ENCODE peak calls at places on chromosomes 6 and 20, in six cellular contexts. U is GM06990, C is transverse colon, O is H9, M is colonic mucosa, J is heart right ventricle. P is an unnamed sample.

GRCh38 chr20:59805786-59806577 is 127.5 kb downstream of the SYCP2 start:
- DNase-seq in U (no peak), C (no peak), M (peak; percentile 10), J (no peak), O (peak; percentile 22), P (no peak)

GRCh38 chr6:16162003-16162402 is 33.1 kb downstream of the MYLIP start:
- DNase-seq in J (no peak), U (no peak), M (no peak), O (no peak), C (no peak), P (no peak)

GRCh38 chr6:133991096-133991593 is 38.1 kb downstream of the TBPL1 start:
- DNase-seq in M (no peak), J (no peak), U (no peak), C (no peak), O (no peak), P (no peak)

GRCh38 chr20:1474817-1475603 is 8.4 kb upstream of the NSFL1C start:
- DNase-seq in C (no peak), J (no peak), U (no peak), O (no peak), M (no peak), P (no peak)

GRCh38 chr6:20789162-20789561 is 254.9 kb downstream of the CDKAL1 start:
- DNase-seq in O (no peak), U (no peak), J (no peak), M (no peak), C (no peak), P (no peak)

GRCh38 chr6:56764081-56764566 is 121.4 kb upstream of the DST start:
- DNase-seq in M (peak; percentile 29), O (peak; percentile 57), J (no peak), U (no peak), C (no peak), P (peak; percentile 34)

GRCh38 chr6:68189217-68189616 is 445.9 kb upstream of the ADGRB3 start:
- DNase-seq in U (no peak), M (no peak), O (no peak), C (no peak), J (no peak), P (no peak)

GRCh38 chr6:133170602-133171001 is 70.6 kb upstream of the EYA4 start:
- DNase-seq in J (no peak), M (no peak), U (no peak), O (no peak), C (no peak), P (no peak)

GRCh38 chr20:20440473-20440872 is 72.6 kb downstream of the INSM1 start:
- DNase-seq in O (no peak), M (peak; percentile 24), C (no peak), U (no peak), J (no peak), P (no peak)

GRCh38 chr20:38152175-38153010 is 12.7 kb downstream of the TGM2 start:
- DNase-seq in C (peak; percentile 80), J (peak; percentile 91), U (peak; percentile 55), M (peak; percentile 82), O (no peak), P (peak; percentile 87)

GRCh38 chr6:46380152-46380807 is 111.0 kb downstream of the RCAN2 start:
- DNase-seq in M (no peak), U (peak; percentile 3), O (no peak), J (no peak), C (no peak), P (no peak)

GRCh38 chr6:34563513-34563870 is 7.4 kb upstream of the SPDEF start:
- DNase-seq in J (no peak), M (no peak), C (no peak), O (no peak), U (no peak), P (no peak)

GRCh38 chr6:19472168-19472567 is 365.0 kb upstream of the ID4 start:
- DNase-seq in C (no peak), O (no peak), J (no peak), U (no peak), M (no peak), P (no peak)

GRCh38 chr6:43267619-43268347 is 24.5 kb downstream of the TTBK1 start:
- DNase-seq in O (no peak), U (no peak), C (peak; percentile 51), M (peak; percentile 67), J (no peak), P (no peak)

GRCh38 chr6:105174512-105174911 is 5.3 kb downstream of the POPDC3 start:
- DNase-seq in M (no peak), C (no peak), J (no peak), O (no peak), U (no peak), P (no peak)

GRCh38 chr6:82910394-82910793 is 155.2 kb downstream of the UBE3D start:
- DNase-seq in C (no peak), M (no peak), U (no peak), J (no peak), O (no peak), P (no peak)

GRCh38 chr20:23314714-23315498 is 35.7 kb upstream of the NXT1 start:
- DNase-seq in O (no peak), C (no peak), M (no peak), J (no peak), U (no peak), P (no peak)

GRCh38 chr6:87669051-87669450 is 33.0 kb downstream of the AKIRIN2 start:
- DNase-seq in C (no peak), J (no peak), M (no peak), O (no peak), U (no peak), P (peak; percentile 43)

GRCh38 chr6:144696610-144697376 is 411.7 kb downstream of the UTRN start:
- DNase-seq in M (no peak), O (no peak), U (no peak), C (no peak), J (no peak), P (no peak)

GRCh38 chr6:166910601-166911000 is 45.7 kb downstream of the RNASET2 start:
- DNase-seq in M (no peak), C (no peak), J (no peak), U (no peak), O (no peak), P (no peak)

GRCh38 chr20:38751360-38751976 is 3.2 kb downstream of the ACTR5 start:
- DNase-seq in M (no peak), J (no peak), O (no peak), C (no peak), U (no peak), P (peak; percentile 57)

GRCh38 chr6:130717657-130718056 is 109.5 kb upstream of the SMLR1 start:
- DNase-seq in M (no peak), C (no peak), U (no peak), J (no peak), O (no peak), P (no peak)

GRCh38 chr6:129494099-129494498 is 215.9 kb downstream of the ARHGAP18 start:
- DNase-seq in U (no peak), O (no peak), M (no peak), J (no peak), C (no peak), P (no peak)

GRCh38 chr20:59265298-59265697 is 35.1 kb upstream of the EDN3 start:
- DNase-seq in M (no peak), J (no peak), O (no peak), C (no peak), U (no peak), P (no peak)

GRCh38 chr6:166512567-166512966 is 73.9 kb downstream of the RAMACL start:
- DNase-seq in M (no peak), C (peak; percentile 29), O (no peak), J (no peak), U (no peak), P (peak; percentile 56)

GRCh38 chr20:32823737-32824588 is 4.2 kb downstream of the MAPRE1 start:
- DNase-seq in M (no peak), J (no peak), C (no peak), O (no peak), U (no peak), P (no peak)

GRCh38 chr20:32823078-32823477 is 3.3 kb downstream of the MAPRE1 start:
- DNase-seq in U (no peak), M (no peak), J (no peak), O (no peak), C (no peak), P (no peak)

GRCh38 chr20:32822189-32822588 is 2.4 kb downstream of the MAPRE1 start:
- DNase-seq in O (no peak), U (no peak), M (no peak), C (no peak), J (no peak), P (no peak)

GRCh38 chr20:32820698-32821378 is 1.1 kb downstream of the MAPRE1 start:
- DNase-seq in M (peak; percentile 23), O (no peak), C (peak; percentile 11), U (no peak), J (no peak), P (no peak)

DNA sequence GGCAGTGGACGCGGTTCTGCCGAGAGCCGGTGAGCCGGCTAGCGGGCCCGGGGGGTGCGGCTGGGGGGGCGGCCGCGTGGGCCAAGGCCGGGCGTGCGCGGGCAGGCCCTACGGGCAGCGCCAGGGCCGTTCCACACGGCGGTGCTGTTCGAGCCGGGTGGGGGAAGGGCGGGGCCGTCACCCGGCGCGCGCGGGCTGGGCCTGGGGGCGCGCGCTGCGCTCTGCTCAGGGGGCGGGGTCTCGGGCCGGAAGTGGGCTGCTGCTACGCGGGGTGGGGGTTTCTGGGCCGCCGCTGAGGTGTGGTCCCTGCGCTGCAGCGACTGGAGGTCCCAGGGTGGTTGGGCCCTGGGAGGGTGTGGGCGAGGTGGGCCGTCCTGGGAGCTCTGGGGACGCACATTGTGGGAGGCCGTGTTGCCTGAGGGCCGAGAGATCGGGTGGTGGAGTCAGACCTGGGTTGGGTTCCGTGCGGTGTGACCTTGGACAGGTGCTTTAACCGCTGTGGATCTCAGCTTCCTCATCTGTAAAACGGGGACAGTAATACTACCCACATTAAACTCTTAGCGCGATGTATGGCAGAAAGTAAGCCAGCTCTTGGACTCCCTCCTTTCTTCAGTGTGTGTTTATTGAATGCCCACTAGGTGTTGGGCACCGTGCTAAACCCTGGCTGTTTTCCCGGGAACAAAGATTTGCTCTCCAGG is 395 bp downstream of the MAPRE1 start:
- DNase-seq in O (peak; percentile 92), C (no peak), J (peak; percentile 74), M (peak; percentile 74), U (peak; percentile 87), P (peak; percentile 86)
- TF ChIP-seq CTCF in O (no peak), C (no peak), J (no peak), M (no peak), U (no peak), P (peak; percentile 11)

DNA sequence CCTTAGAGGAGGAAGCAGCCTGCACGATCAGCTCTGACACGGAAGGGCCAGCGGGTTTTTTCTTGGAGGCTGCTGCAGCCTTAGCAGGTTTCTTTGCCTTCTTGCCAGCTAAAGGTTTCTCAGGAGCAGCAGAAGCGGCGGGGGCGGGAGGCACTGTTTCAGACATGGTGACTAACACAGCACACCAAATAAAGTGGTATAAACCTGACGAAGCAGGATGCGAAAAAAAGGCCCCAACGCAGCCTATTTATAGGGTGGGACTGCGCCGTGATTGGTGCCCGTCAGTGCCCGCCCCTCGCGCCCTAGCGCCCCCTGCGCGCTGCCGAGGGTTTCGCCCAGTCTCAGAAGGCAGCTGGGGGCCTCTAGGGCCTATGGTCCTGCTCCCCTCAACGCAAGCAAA is 55.0 kb downstream of the TRIM38 start:
- DNase-seq in C (peak; percentile 42), M (peak; percentile 38), J (peak; percentile 78), U (peak; percentile 59), O (peak; percentile 80), P (peak; percentile 44)
- TF ChIP-seq CTCF in C (no peak), M (no peak), J (peak; percentile 59), U (no peak), O (peak; percentile 45), P (peak; percentile 39)

GRCh38 chr20:44253528-44253927 is 6.4 kb downstream of the GDAP1L1 start:
- DNase-seq in C (no peak), U (no peak), O (peak; percentile 41), M (no peak), J (no peak), P (no peak)
- TF ChIP-seq CTCF in C (no peak), U (no peak), O (peak; percentile 50), M (no peak), J (no peak), P (no peak)

GRCh38 chr6:13427838-13428527 is 59.4 kb downstream of the GFOD1 start:
- DNase-seq in O (peak; percentile 48), J (no peak), C (peak; percentile 59), M (no peak), U (peak; percentile 92), P (peak; percentile 68)
- TF ChIP-seq CTCF in O (peak; percentile 44), J (no peak), C (no peak), M (no peak), U (peak; percentile 45), P (peak; percentile 34)